ENCODE peak calls at places on chromosomes 1 and 21, in ten cellular contexts. Z, G, O, W, E, I, J, A, B and P are unnamed samples.

GRCh38 chr1:182444497-182444896 is 5.4 kb upstream of the RGSL1 start:
- DNase-seq in I (no peak), Z (peak), G (no peak), W (no peak), A (no peak), J (no peak), E (no peak), O (no peak), B (no peak), P (no peak)

GRCh38 chr21:42579456-42580075 is 65.9 kb downstream of the SLC37A1 start:
- DNase-seq in W (peak), G (no peak), I (no peak), B (no peak), A (no peak), O (peak), Z (no peak), J (peak), E (no peak), P (no peak)

GRCh38 chr21:34018185-34018584 is 55.2 kb upstream of the MRPS6 start:
- DNase-seq in I (no peak), J (no peak), A (no peak), Z (no peak), G (no peak), E (no peak), B (no peak), W (no peak), O (no peak), P (no peak)

GRCh38 chr1:109262231-109263010 is 13.1 kb downstream of the CELSR2 start:
- DNase-seq in Z (no peak), I (no peak), W (no peak), J (no peak), E (no peak), O (no peak), G (no peak), B (no peak), A (no peak), P (no peak)

GRCh38 chr21:32143222-32143939 is 135.5 kb downstream of the MIS18A start:
- DNase-seq in Z (peak), I (no peak), G (peak), W (no peak), J (no peak), A (no peak), B (no peak), E (no peak), O (no peak), P (no peak)

GRCh38 chr1:39105841-39106765 is 80.0 kb downstream of the NDUFS5 start:
- DNase-seq in J (peak), G (peak), Z (peak), B (peak), W (no peak), I (peak), A (peak), E (peak), O (peak), P (peak)

GRCh38 chr1:211580303-211580687 is 1.3 kb upstream of the SLC30A1 start:
- DNase-seq in I (no peak), Z (peak), B (no peak), G (no peak), A (no peak), O (no peak), J (no peak), W (no peak), E (no peak), P (no peak)

GRCh38 chr1:229230136-229230892 is 40.6 kb upstream of the RAB4A start:
- DNase-seq in W (peak), G (no peak), I (no peak), E (no peak), O (no peak), J (no peak), A (no peak), Z (no peak), B (peak), P (no peak)

GRCh38 chr1:54989968-54990810 is 8.5 kb upstream of the BSND start:
- DNase-seq in Z (peak), A (no peak), W (no peak), O (no peak), G (no peak), J (no peak), B (no peak), I (no peak), E (no peak), P (no peak)

GRCh38 chr1:117819301-117819700 is 110.1 kb downstream of the GDAP2 start:
- DNase-seq in W (no peak), I (no peak), A (no peak), J (no peak), E (no peak), B (no peak), O (no peak), Z (no peak), G (no peak), P (no peak)

GRCh38 chr21:32046191-32046590 is 173.4 kb downstream of the HUNK start:
- DNase-seq in Z (no peak), I (no peak), B (no peak), E (no peak), O (no peak), G (no peak), A (no peak), J (no peak), W (no peak), P (no peak)

GRCh38 chr1:18948048-18948912 is 8.2 kb downstream of the IFFO2 start:
- DNase-seq in I (peak), A (no peak), J (no peak), W (no peak), Z (peak), G (no peak), E (no peak), O (no peak), B (peak), P (no peak)

GRCh38 chr1:205227584-205228006 is at the start of gene TMCC2:
- DNase-seq in G (peak), E (peak), A (peak), J (peak), B (peak), Z (peak), O (peak), I (peak), W (peak), P (peak)

GRCh38 chr1:228668553-228669400 is 66.5 kb upstream of the RHOU start:
- DNase-seq in E (no peak), W (no peak), A (no peak), B (no peak), I (no peak), O (peak), Z (peak), J (no peak), G (no peak), P (no peak)

GRCh38 chr1:228487336-228488106 is at the start of gene RNF187:
- DNase-seq in A (peak), G (peak), W (peak), O (peak), Z (peak), I (peak), B (no peak), J (peak), E (no peak), P (no peak)

GRCh38 chr1:226029568-226030225 is 30.6 kb upstream of the SDE2 start:
- DNase-seq in J (peak), W (no peak), O (no peak), A (no peak), B (no peak), I (no peak), E (no peak), G (no peak), Z (no peak), P (no peak)

DNA sequence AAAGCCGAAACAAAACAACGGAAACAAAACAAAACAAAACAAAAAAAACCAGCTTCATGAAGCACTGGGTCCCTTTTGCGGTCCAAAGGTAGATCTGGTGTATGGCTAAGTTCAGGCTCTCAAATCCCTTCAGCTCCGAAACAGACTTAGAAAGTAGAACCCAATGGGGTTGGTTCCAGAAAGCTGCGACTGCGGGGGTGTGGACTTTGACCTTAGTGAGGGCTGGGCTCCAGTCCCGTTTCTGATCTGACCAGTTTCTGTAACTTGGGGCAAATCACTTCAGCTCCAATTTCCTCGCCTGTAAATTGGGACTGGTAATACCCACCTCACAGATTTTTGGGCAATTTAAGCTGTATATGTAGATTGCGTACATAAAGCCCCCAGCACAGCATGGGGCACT is 105.2 kb downstream of the ZSCAN20 start:
- DNase-seq in E (no peak), B (no peak), O (no peak), G (no peak), W (no peak), I (no peak), Z (no peak), A (no peak), J (no peak), P (no peak)
- H3K27ac ChIP-seq in E (no peak), B (no peak), O (no peak), G (no peak), W (no peak), I (no peak), Z (no peak), A (no peak), J (no peak), P (no peak)

GRCh38 chr1:40266786-40267535 is 8.9 kb downstream of the ZMPSTE24 start:
- DNase-seq in E (no peak), B (peak), Z (no peak), J (no peak), I (no peak), W (no peak), A (no peak), G (no peak), O (no peak), P (no peak)

GRCh38 chr1:40270152-40270834 is 12.3 kb downstream of the ZMPSTE24 start:
- DNase-seq in W (no peak), E (no peak), J (no peak), O (no peak), B (peak), I (no peak), A (no peak), G (no peak), Z (peak), P (no peak)

GRCh38 chr1:40265919-40266318 is 7.9 kb downstream of the ZMPSTE24 start:
- DNase-seq in G (no peak), O (no peak), B (no peak), A (no peak), J (no peak), W (no peak), Z (no peak), E (no peak), I (no peak), P (no peak)

GRCh38 chr1:40267767-40268187 is 9.7 kb downstream of the ZMPSTE24 start:
- DNase-seq in J (no peak), O (no peak), A (peak), W (no peak), G (no peak), B (peak), E (no peak), Z (peak), I (no peak), P (no peak)

DNA sequence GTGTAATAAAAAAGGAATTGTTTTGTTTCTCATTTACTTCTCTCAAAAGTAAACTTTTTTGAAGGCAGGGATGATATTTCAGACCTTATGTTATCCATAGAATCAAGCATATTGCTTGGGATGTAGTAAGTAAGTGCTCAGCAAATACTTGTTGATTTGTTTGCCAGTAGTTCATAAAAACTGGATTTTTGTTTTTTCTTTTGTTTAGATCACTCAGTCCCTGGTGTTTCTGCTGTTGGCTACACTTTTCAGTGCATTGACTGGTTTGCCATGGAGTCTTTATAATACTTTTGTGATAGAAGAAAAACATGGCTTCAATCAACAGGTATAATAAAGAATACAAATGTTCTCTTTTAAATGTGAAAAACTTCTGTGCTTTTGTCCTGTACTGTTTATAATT is 10.2 kb downstream of the ZMPSTE24 start:
- DNase-seq in A (no peak), G (no peak), J (no peak), W (no peak), I (no peak), B (no peak), Z (no peak), E (no peak), O (no peak), P (no peak)
- H3K27ac ChIP-seq in A (peak), G (peak), J (peak), W (no peak), I (peak), B (peak), Z (peak), E (no peak), O (peak), P (no peak)

DNA sequence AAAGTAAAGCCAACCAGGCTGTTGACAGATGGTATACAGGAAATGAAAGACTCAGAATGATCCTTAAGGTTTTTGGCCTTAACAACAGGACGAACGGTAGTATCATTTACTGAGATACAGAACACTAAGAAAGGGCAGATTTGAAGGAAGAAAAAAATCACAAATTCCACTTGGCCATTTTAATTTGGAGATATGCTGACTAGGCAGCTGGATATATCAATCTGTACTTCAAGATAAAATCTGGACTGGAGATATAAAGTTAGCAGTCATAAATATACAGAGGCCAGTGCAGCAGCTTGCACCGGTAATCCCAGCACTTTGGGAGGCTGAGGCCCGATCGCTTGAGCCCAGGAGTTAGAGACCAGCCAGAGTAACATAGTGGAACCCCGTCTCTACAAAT is 1.3 kb downstream of the NVL start:
- DNase-seq in E (no peak), I (no peak), W (no peak), B (no peak), J (no peak), A (no peak), G (no peak), O (no peak), Z (no peak), P (no peak)
- H3K27ac ChIP-seq in E (peak), I (no peak), W (no peak), B (no peak), J (no peak), A (no peak), G (peak), O (no peak), Z (no peak), P (no peak)

GRCh38 chr21:45364464-45365185 is 40.3 kb upstream of the COL18A1 start:
- DNase-seq in A (no peak), O (peak), Z (peak), W (no peak), B (peak), J (no peak), E (peak), G (no peak), I (no peak), P (no peak)

GRCh38 chr21:45361033-45361997 is 43.6 kb upstream of the COL18A1 start:
- DNase-seq in J (no peak), W (no peak), Z (no peak), E (no peak), B (no peak), I (peak), G (no peak), A (no peak), O (no peak), P (no peak)

GRCh38 chr21:45363921-45364463 is 41.0 kb upstream of the COL18A1 start:
- DNase-seq in A (peak), J (peak), O (peak), W (peak), B (peak), G (peak), E (peak), Z (peak), I (peak), P (peak)

GRCh38 chr21:45362748-45363145 is 42.2 kb upstream of the COL18A1 start:
- DNase-seq in O (no peak), I (peak), Z (no peak), A (no peak), G (no peak), W (no peak), J (no peak), B (no peak), E (no peak), P (no peak)

DNA sequence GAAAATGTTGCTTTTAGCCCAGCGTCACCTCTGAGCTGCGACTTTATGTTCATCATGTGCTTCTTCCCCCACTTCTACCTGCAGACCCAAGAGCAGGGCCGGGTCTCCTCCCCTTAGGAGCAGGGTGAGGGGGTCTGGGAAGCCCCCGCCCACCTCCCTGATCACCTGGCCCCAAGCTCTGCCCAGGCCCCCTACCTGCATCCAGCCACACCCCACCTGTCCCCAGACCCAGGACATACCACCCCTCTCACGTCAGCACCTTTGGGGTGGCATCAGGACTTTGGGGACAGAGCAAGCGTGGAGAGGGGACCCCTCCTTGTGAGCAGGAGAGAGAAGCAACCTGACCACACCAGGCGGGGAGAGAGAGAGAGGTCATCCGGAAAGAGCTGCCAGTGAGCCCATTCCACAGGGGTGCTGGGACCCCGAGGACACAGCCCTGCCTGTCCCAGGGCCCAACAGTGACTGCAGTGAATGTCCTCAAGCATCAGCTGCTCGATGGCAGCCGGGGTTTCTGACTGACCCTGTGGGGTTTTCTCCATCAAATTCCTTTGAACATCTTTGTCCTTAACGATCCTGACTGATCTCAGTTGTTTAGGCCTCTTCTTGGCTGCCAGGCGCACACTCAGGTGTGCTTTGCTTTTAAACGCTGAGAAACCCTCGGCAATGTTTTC is 42.8 kb upstream of the COL18A1 start:
- DNase-seq in E (no peak), A (no peak), W (no peak), Z (no peak), G (no peak), J (no peak), O (no peak), B (no peak), I (peak), P (no peak)
- H3K27ac ChIP-seq in E (peak), A (no peak), W (no peak), Z (no peak), G (no peak), J (no peak), O (peak), B (no peak), I (no peak), P (no peak)

DNA sequence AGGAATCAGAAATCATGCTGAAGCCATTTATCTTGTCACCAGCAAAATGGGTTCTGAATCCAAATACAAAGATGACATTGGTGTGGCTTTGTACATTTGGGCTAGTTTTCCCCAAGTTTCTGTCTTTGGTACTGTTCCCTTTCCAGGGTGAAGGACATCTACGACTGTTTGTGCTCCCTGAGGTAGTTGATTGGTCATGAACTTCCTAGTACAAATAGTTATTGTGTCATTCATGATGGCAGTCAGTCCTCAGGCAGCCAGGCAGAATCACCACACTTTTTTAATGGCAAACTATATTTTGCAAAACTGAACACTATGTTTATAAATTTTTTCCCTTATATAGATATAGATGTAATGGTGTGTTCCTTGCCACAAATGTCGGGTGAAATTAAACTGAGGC is 46.0 kb downstream of the CEP350 start:
- DNase-seq in O (no peak), A (no peak), W (no peak), B (no peak), J (no peak), Z (no peak), G (no peak), E (no peak), I (no peak), P (no peak)
- H3K27ac ChIP-seq in O (no peak), A (no peak), W (no peak), B (no peak), J (no peak), Z (no peak), G (no peak), E (no peak), I (no peak), P (no peak)

GRCh38 chr1:184745110-184745509 is 9.5 kb downstream of the EDEM3 start:
- DNase-seq in Z (no peak), W (no peak), J (no peak), A (no peak), E (no peak), O (no peak), B (no peak), I (no peak), G (no peak), P (no peak)
- H3K27ac ChIP-seq in Z (no peak), W (no peak), J (no peak), A (no peak), E (no peak), O (no peak), B (no peak), I (no peak), G (no peak), P (no peak)